ENCODE peak calls at places on chromosome X, in four cellular contexts. O is SK-N-SH, K is H1, U is K562. S is an unnamed sample.

GRCh38 chrX:129957241-129958099 is 25.0 kb upstream of the BCORL1 start:
- DNase-seq in K (no peak), U (peak; percentile 90), O (peak; percentile 84), S (peak; percentile 64)

GRCh38 chrX:132518401-132518800 is 29.6 kb upstream of the MBNL3 start:
- DNase-seq in K (no peak), O (no peak), U (no peak), S (no peak)

GRCh38 chrX:8873102-8873501 is 71.9 kb upstream of the FAM9A start:
- DNase-seq in K (no peak), U (no peak), O (no peak), S (no peak)

GRCh38 chrX:42967681-42968080 is 189.7 kb upstream of the PPP1R2C start:
- DNase-seq in U (no peak), O (no peak), K (no peak), S (no peak)

GRCh38 chrX:29652484-29652883 is 562.9 kb upstream of the MAGEB2 start:
- DNase-seq in K (no peak), U (no peak), O (no peak), S (no peak)

GRCh38 chrX:49071877-49072711 is 1.7 kb downstream of the PRAF2 start:
- DNase-seq in U (no peak), O (peak; percentile 71), K (peak; percentile 60), S (peak; percentile 76)

GRCh38 chrX:114999906-115000305 is 17.5 kb downstream of the IL13RA2 start:
- DNase-seq in K (no peak), U (no peak), O (no peak), S (no peak)

GRCh38 chrX:119069128-119069527 is 3.7 kb upstream of the CT47C1 start:
- DNase-seq in U (no peak), O (no peak), K (no peak), S (no peak)

GRCh38 chrX:53255738-53256191 is 25.6 kb downstream of the IQSEC2 start:
- DNase-seq in K (no peak), U (peak; percentile 92), O (peak; percentile 52), S (no peak)

GRCh38 chrX:120306640-120307039 is 4.6 kb downstream of the TMEM255A start:
- DNase-seq in K (no peak), U (peak; percentile 30), O (no peak), S (no peak)

GRCh38 chrX:112687189-112687691 is 7.5 kb upstream of the LHFPL1 start:
- DNase-seq in U (no peak), K (no peak), O (no peak), S (no peak)

GRCh38 chrX:66039916-66040315 is at the start of gene VSIG4:
- DNase-seq in K (no peak), U (no peak), O (no peak), S (no peak)

GRCh38 chrX:9955506-9955905 is 11.7 kb upstream of the CLDN34 start:
- DNase-seq in K (no peak), U (no peak), O (no peak), S (no peak)

GRCh38 chrX:66638591-66639500 is at the start of gene EDA2R:
- DNase-seq in U (no peak), K (peak; percentile 47), O (peak; percentile 66), S (peak; percentile 38)

GRCh38 chrX:69128573-69128972 is 36.7 kb downstream of the PJA1 start:
- DNase-seq in O (peak; percentile 63), K (peak; percentile 53), U (no peak), S (peak; percentile 51)
- TF ChIP-seq TEAD4 in O (no peak), K (no peak), U (no peak), S (no peak)

GRCh38 chrX:94400488-94400887 is 726.5 kb downstream of the FAM133A start:
- DNase-seq in K (no peak), U (no peak), O (no peak), S (peak; percentile 9)
- TF ChIP-seq TEAD4 in K (no peak), U (no peak), O (no peak), S (no peak)

GRCh38 chrX:148500428-148501120 is at the start of gene AFF2:
- DNase-seq in U (no peak), K (peak; percentile 58), O (peak; percentile 54), S (peak; percentile 38)
- TF ChIP-seq TEAD4 in U (no peak), K (no peak), O (no peak), S (no peak)

GRCh38 chrX:94058728-94059382 is 384.8 kb downstream of the FAM133A start:
- DNase-seq in O (peak; percentile 26), U (peak; percentile 2), K (no peak), S (peak; percentile 14)
- TF ChIP-seq TEAD4 in O (no peak), U (no peak), K (no peak), S (no peak)

DNA sequence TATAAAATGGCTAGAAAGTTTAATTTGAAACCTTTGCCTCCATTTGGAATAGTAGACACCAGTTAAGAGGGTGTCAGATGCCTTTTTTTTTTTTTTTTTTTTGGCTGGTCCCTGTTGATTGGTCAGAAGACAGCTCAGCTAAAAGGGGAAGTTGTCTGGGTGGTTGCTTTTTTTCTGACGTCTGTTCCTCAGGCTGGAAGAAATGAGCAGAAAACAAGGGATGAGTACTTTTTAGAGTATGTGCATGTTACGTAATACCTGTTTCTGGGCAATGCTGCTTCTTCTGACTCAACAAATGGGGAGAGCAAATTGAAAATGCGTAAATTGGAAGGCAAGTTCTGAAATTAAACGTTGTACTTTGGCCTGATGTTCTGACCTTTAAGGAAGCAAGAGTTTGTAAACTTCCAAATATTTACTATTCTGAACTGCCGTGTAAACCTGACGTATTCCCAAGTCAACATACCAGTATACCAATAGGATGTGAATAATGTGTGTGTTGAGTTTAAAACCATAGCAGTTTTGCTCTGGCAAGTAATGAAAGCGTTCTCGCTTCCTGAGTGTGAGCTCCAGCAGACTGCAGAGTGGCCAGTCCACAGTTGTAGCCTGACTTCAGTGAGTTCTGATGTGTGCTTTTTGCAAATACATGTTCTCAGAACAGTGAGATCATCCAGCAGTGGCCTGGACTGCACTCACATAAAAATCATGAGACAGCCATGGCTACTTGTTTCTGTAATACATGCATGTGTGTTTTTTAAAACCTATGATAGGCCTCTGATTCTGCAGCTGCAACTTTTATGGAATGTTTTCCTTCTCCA is 1.7 kb downstream of the SAT1 start:
- DNase-seq in K (no peak), U (peak; percentile 48), O (no peak), S (no peak)
- TF ChIP-seq TEAD4 in K (no peak), U (no peak), O (no peak), S (no peak)

GRCh38 chrX:45900751-45901150 is 644.5 kb downstream of the ZNF674 start:
- DNase-seq in O (no peak), U (no peak), K (no peak), S (no peak)

GRCh38 chrX:45907776-45908175 is 637.4 kb downstream of the ZNF674 start:
- DNase-seq in O (no peak), K (no peak), U (peak; percentile 7), S (no peak)

GRCh38 chrX:45903781-45904201 is 641.4 kb downstream of the ZNF674 start:
- DNase-seq in U (no peak), K (no peak), O (no peak), S (peak; percentile 13)
- TF ChIP-seq TEAD4 in U (no peak), K (no peak), O (no peak), S (no peak)

S was measured in WTC11.